ENCODE peak calls at places on chromosomes 6 and 20, in eight cellular contexts. K is fibroblast of lung; B is psoas muscle; Y is CD8-positive, alpha-beta T cell; G is effector memory CD4-positive, alpha-beta T cell; N is PC-3; D is Panc1; T is small intestine. E is an unnamed sample.

GRCh38 chr20:12535316-12535715 is 473.5 kb upstream of the SPTLC3 start:
- DNase-seq in T (no peak), Y (no peak), D (no peak), G (no peak), N (no peak), K (no peak), B (no peak), E (no peak)

GRCh38 chr6:72636786-72637185 is 14.9 kb downstream of the KCNQ5 start:
- DNase-seq in G (no peak), D (no peak), Y (no peak), N (no peak), K (no peak), B (no peak), T (no peak), E (no peak)

GRCh38 chr6:142621822-142622221 is 320.0 kb downstream of the ADGRG6 start:
- DNase-seq in G (no peak), B (no peak), Y (no peak), K (no peak), N (no peak), T (no peak), D (no peak), E (no peak)

GRCh38 chr6:118968416-118968815 is 33.5 kb upstream of the MCM9 start:
- DNase-seq in Y (no peak), G (no peak), D (peak; percentile 22), B (no peak), T (peak; percentile 51), N (peak; percentile 37), K (peak; percentile 61), E (no peak)

GRCh38 chr6:132259070-132259469 is 142.2 kb downstream of the MOXD1 start:
- DNase-seq in T (no peak), K (peak; percentile 61), Y (no peak), N (peak; percentile 40), D (peak; percentile 7), B (no peak), G (no peak), E (no peak)

GRCh38 chr6:25035451-25036435 is 100.0 kb upstream of the RIPOR2 start:
- DNase-seq in G (no peak), N (no peak), K (no peak), Y (no peak), D (no peak), T (no peak), B (no peak), E (no peak)

GRCh38 chr6:36130672-36131516 is 581 bp downstream of the MAPK13 start:
- DNase-seq in B (peak; percentile 71), D (no peak), K (no peak), G (peak; percentile 34), Y (peak; percentile 29), T (peak; percentile 61), N (peak; percentile 60), E (peak; percentile 21)

GRCh38 chr6:161736796-161737292 is 463.0 kb upstream of the AGPAT4 start:
- DNase-seq in Y (no peak), D (no peak), K (no peak), N (no peak), B (no peak), G (no peak), T (no peak), E (no peak)

GRCh38 chr6:89411269-89412070 is 603 bp downstream of the RRAGD start:
- DNase-seq in N (no peak), B (peak; percentile 88), K (no peak), Y (no peak), T (no peak), G (no peak), D (no peak), E (peak; percentile 26)

GRCh38 chr6:162442675-162443074 is 284.9 kb downstream of the PRKN start:
- DNase-seq in B (no peak), Y (no peak), T (peak; percentile 13), G (no peak), N (no peak), D (no peak), K (peak; percentile 17), E (no peak)

GRCh38 chr6:151482290-151482689 is 11.5 kb upstream of the CCDC170 start:
- DNase-seq in D (no peak), T (no peak), Y (no peak), G (no peak), B (no peak), N (no peak), K (peak; percentile 44), E (no peak)

GRCh38 chr6:4355241-4355640 is 219.9 kb upstream of the ECI2 start:
- DNase-seq in K (peak; percentile 49), G (no peak), T (no peak), B (no peak), D (no peak), N (peak; percentile 76), Y (no peak), E (no peak)

GRCh38 chr6:30234361-30234760 is 21.2 kb upstream of the TRIM26 start:
- DNase-seq in T (no peak), Y (no peak), N (no peak), B (no peak), G (no peak), K (peak; percentile 42), D (no peak), E (no peak)

GRCh38 chr20:60785817-60786216 is 466.2 kb upstream of the CDH4 start:
- DNase-seq in T (no peak), K (no peak), B (no peak), N (no peak), G (no peak), D (no peak), Y (no peak), E (no peak)

GRCh38 chr6:50849016-50849748 is 30.5 kb downstream of the TFAP2B start:
- DNase-seq in G (no peak), D (no peak), K (no peak), B (no peak), Y (no peak), T (no peak), N (no peak), E (no peak)

GRCh38 chr20:10282930-10283556 is 64.4 kb downstream of the SNAP25 start:
- DNase-seq in T (no peak), B (no peak), D (no peak), G (no peak), N (peak; percentile 43), K (no peak), Y (no peak), E (no peak)

GRCh38 chr6:81938014-81938761 is 185.7 kb upstream of the TENT5A start:
- DNase-seq in K (peak; percentile 88), T (peak; percentile 95), N (peak; percentile 94), G (no peak), D (peak; percentile 10), B (no peak), Y (no peak), E (no peak)

GRCh38 chr6:10400330-10400729 is 14.5 kb downstream of the TFAP2A start:
- DNase-seq in B (no peak), K (no peak), D (no peak), G (no peak), N (peak; percentile 70), T (no peak), Y (no peak), E (no peak)

GRCh38 chr6:96704713-96705112 is 132.6 kb downstream of the GPR63 start:
- DNase-seq in D (no peak), N (no peak), T (no peak), G (no peak), Y (no peak), B (no peak), K (no peak), E (no peak)

GRCh38 chr6:34115396-34116314 is 30.2 kb downstream of the GRM4 start:
- DNase-seq in G (no peak), N (peak; percentile 17), T (no peak), Y (no peak), D (no peak), B (no peak), K (peak; percentile 28), E (no peak)

GRCh38 chr20:46264391-46265266 is 43.7 kb downstream of the CDH22 start:
- DNase-seq in N (no peak), D (no peak), G (no peak), T (no peak), B (no peak), Y (no peak), K (no peak), E (no peak)

GRCh38 chr20:40274912-40275654 is 414.0 kb downstream of the MAFB start:
- DNase-seq in Y (no peak), N (no peak), B (no peak), G (no peak), D (no peak), K (no peak), T (no peak), E (no peak)

GRCh38 chr6:52304917-52305316 is 20.4 kb upstream of the MCM3 start:
- DNase-seq in T (peak; percentile 54), K (peak; percentile 11), D (no peak), B (no peak), N (no peak), Y (no peak), G (no peak), E (no peak)
- H3K4me3 ChIP-seq in T (no peak overlapping the region), K (no peak overlapping the region), D (no peak overlapping the region), B (no peak overlapping the region), N (no peak overlapping the region), Y (peak overlapping the region; percentile 8), G (peak overlapping the region; percentile 33), E (no peak overlapping the region)

GRCh38 chr6:107661291-107661690 is 162.8 kb downstream of the SCML4 start:
- DNase-seq in G (no peak), Y (no peak), K (no peak), D (no peak), N (no peak), B (no peak), T (no peak), E (no peak)
- H3K4me1 ChIP-seq in G (peaks cover 14% of the 10 kb centered on the region), Y (peaks cover 25% of the 10 kb centered on the region), K (peaks cover 31% of the 10 kb centered on the region), D (peaks cover 62% of the 10 kb centered on the region), N (peaks cover 25% of the 10 kb centered on the region), B (peaks cover 78% of the 10 kb centered on the region), T (no peaks in the 10 kb centered on the region), E (no peaks in the 10 kb centered on the region)

DNA sequence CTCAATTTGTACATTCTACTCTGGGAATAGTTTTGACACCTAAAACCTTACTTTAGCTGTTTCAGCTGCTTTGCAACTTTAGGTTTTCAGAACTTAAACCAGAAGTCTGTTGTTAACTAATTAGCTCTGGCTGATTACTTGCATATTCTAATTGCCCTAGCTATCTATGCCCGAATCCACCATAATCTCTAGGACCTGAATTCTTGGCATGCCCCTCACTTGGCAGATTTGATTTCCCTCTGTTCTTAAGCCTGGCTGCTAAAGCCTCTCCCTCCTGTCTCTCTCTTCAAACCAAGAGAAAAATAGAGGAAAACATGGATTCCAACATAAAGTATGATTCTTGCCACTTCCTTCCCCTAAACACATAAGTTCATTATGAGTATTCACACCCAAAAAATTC is 35.0 kb upstream of the LIN28B start:
- DNase-seq in G (no peak), K (no peak), T (no peak), N (no peak), B (no peak), D (no peak), Y (no peak), E (no peak)
- H3K27ac ChIP-seq in G (no peak overlapping the region), K (no peak overlapping the region), T (no peak overlapping the region), N (no peak overlapping the region), B (no peak overlapping the region), D (no peak overlapping the region), Y (no peak overlapping the region), E (no peak overlapping the region)

GRCh38 chr6:146546440-146546839 is 2.8 kb downstream of the RAB32 start:
- DNase-seq in D (peak; percentile 72), G (no peak), Y (no peak), B (no peak), T (no peak), N (peak; percentile 87), K (peak; percentile 93), E (peak; percentile 22)
- H3K4me3 ChIP-seq in D (no peak overlapping the region), G (no peak overlapping the region), Y (no peak overlapping the region), B (peak overlapping the region; percentile 65), T (no peak overlapping the region), N (peak overlapping the region; percentile 90), K (no peak overlapping the region), E (peak overlapping the region; percentile 83)

GRCh38 chr6:99425647-99426453 is 742 bp upstream of the PNISR start:
- DNase-seq in B (peak; percentile 92), N (peak; percentile 70), D (peak; percentile 93), Y (peak; percentile 41), G (peak; percentile 39), K (peak; percentile 96), T (peak; percentile 92), E (peak; percentile 86)
- H3K4me1 ChIP-seq in B (peaks cover 49% of the 10 kb centered on the region), N (peaks cover 25% of the 10 kb centered on the region), D (peaks cover 25% of the 10 kb centered on the region), Y (peaks cover 41% of the 10 kb centered on the region), G (peaks cover 30% of the 10 kb centered on the region), K (peaks cover 6% of the 10 kb centered on the region), T (peaks cover 8% of the 10 kb centered on the region), E (peaks cover 33% of the 10 kb centered on the region)

E was measured in tibial artery.